ENCODE peak calls at places on chromosomes 12 and 14, in four cellular contexts. X is progenitor cell of endocrine pancreas; C is stomach; J is CD8-positive, alpha-beta T cell. D is an unnamed sample.

GRCh38 chr12:46771268-46771837 is 54.4 kb downstream of the SLC38A4 start:
- DNase-seq in X (no peak), C (no peak), J (no peak), D (peak)

GRCh38 chr12:22687677-22688076 is 62.7 kb downstream of the ETNK1 start:
- DNase-seq in X (no peak), C (no peak), J (no peak), D (peak)

GRCh38 chr12:99809921-99810320 is 162.4 kb downstream of the GARIN6 start:
- DNase-seq in X (no peak), C (no peak), J (no peak), D (no peak)

GRCh38 chr14:37246427-37246829 is 48.7 kb downstream of the MIPOL1 start:
- DNase-seq in X (no peak), C (no peak), J (no peak), D (peak)

GRCh38 chr12:46174919-46175318 is 93.9 kb downstream of the SLC38A1 start:
- DNase-seq in X (no peak), C (no peak), J (no peak), D (no peak)

GRCh38 chr14:99687284-99688209 is 3.4 kb downstream of the CYP46A1 start:
- DNase-seq in X (peak), C (no peak), J (peak), D (no peak)

GRCh38 chr12:52870361-52871290 is 21.8 kb upstream of the KRT78 start:
- DNase-seq in X (peak), C (peak), J (peak), D (peak)

GRCh38 chr12:122021193-122021821 is 377 bp upstream of the BCL7A start:
- DNase-seq in X (peak), C (no peak), J (no peak), D (no peak)

GRCh38 chr12:66823857-66824570 is 145.1 kb upstream of the GRIP1 start:
- DNase-seq in X (no peak), C (no peak), J (no peak), D (peak)

GRCh38 chr12:7155471-7156034 is 25.4 kb downstream of the CLSTN3 start:
- DNase-seq in X (no peak), C (no peak), J (no peak), D (no peak)

GRCh38 chr12:1469063-1469462 is 125.3 kb downstream of the FBXL14 start:
- DNase-seq in X (no peak), C (no peak), J (no peak), D (no peak)

DNA sequence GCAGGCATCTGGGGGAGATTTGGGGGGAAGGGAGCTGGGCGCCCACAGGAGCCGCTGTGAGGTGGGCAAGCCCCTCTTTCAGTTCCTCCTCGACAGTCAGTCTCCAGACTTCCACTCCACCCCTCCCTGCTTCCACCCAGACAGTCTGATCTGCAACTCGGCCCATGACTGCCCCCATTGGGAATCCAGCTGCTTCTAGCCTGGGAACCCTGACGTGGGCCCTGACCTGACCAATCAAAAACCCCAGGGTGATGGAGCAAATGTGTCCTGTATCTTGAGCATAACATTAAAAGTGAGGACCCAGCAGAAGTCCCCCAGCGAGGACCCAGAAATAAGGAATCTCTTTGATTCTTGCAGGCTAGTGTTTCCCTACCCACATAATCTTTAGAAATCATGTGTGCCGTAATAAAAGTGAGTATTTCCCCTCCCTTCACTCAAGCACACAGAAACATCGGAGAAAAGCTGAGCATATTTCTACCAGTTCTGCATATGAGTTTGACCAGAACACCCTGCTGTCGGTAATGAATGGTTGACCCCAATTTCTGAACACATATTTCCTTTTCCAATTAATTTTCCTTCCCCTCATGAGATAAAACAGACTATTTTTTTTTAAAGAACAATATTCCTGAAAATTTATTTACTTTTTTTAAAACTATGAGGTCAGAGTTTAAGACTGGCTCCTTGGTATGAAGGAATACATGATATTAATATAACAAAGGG is 6.4 kb downstream of the SSH1 start:
- DNase-seq in X (no peak), C (no peak), J (no peak), D (no peak)
- TF ChIP-seq CTCF in X (no peak), C (no peak), J (no peak), D (no peak)

DNA sequence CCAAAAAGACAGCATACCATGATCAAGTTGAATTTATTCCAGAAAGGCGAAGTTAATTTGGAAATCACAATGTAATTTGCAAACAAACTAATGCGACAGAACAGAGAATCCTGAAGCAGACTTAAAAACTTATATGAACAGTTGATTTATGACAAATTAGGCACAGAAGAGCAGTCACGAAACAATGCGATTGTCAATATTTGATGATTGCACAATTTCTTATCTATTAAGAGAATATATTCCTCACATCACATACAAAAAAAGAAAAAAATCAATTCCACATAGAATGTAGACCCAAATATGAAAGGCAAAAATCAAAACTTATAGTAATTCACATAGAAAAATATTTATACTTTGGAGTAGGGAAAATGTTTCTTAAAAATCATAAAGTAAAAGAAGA is 28.9 kb downstream of the COX16 start:
- DNase-seq in X (no peak), C (no peak), J (no peak), D (no peak)
- TF ChIP-seq CTCF in X (no peak), C (no peak), J (no peak), D (no peak)

DNA sequence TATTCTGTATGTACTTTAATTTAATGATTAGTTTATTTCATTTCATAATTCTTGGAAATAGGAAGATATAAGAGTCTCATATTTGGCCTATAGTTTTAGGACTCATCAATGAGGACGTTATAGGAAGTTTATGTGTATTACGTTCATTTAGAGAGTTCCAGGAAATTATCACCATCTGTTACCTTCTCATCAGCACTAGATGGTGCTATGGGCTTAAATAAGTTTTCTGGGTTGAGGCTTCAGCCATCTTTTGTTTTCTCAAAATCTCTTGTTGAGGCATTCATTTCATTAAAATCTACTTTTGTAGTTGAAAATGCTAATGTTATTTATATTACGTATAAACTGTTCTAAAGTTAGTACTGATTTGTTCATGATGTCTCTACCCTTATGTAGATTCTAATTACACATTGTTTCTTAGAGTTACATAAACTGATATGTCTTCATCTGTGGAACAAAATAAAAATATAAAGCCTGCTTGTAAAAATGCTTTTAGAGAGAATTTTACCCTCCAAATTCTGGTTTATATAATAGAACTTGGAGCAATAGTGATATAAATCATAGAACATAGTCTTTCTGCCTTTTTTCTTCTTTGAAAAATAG is 89.2 kb downstream of the CFAP54 start:
- DNase-seq in X (no peak), C (no peak), J (no peak), D (peak)
- TF ChIP-seq CTCF in X (peak), C (no peak), J (peak), D (peak)

GRCh38 chr12:58803893-58804292 is 116.4 kb downstream of the LRIG3 start:
- DNase-seq in X (no peak), C (no peak), J (no peak), D (peak)

GRCh38 chr12:58801986-58802385 is 118.3 kb downstream of the LRIG3 start:
- DNase-seq in X (no peak), C (no peak), J (no peak), D (no peak)

GRCh38 chr12:58809064-58809607 is 111.2 kb downstream of the LRIG3 start:
- DNase-seq in X (no peak), C (no peak), J (no peak), D (peak)

DNA sequence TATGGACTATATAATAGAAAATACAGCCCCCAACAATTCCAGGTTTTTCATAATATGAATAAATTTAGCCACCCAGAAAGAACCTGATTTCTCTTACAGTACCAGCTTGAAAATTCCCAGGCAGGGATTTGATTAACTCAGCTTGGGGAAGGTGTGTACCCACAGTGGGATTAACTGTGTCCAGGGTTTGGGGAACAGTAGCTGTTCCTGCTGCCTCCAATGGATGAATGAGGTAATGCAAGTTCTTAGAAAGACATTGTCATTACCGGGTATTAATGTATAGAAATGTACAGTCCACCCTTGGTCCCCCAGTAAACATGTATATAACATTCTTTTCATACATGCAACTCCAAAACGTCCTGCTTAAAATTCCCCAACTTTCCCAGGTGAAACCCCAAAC is 115.6 kb downstream of the LRIG3 start:
- DNase-seq in X (no peak), C (no peak), J (no peak), D (peak)
- TF ChIP-seq CTCF in X (peak), C (no peak), J (no peak), D (peak)

DNA sequence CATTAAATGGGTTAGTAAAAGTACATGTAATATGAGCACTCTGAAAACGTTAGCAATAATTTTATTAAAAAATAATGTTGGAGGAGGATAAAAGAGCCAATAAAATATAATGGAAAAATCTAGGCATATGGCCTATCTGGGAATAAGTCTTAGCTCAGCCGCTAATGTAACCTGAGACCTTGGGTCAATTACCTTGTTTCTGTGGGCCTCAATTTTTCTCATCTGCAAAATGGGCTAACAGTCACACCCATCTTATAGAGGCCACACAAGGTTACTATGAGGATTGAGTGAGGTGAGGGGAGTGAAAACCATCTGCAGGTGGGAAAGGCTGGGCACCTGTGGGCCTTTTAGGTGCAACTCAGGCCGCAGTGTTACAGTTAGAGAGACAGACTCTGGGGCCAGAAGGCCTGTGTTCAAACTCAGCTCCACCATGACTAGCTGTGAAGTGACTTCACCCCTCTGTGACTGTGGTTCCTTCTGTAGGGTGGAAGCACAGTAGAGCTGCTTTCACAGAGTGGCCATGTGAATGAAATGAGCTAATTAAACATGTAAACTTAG is 25.1 kb downstream of the RBM19 start:
- DNase-seq in X (no peak), C (no peak), J (no peak), D (no peak)
- TF ChIP-seq CTCF in X (no peak), C (no peak), J (no peak), D (no peak)

GRCh38 chr14:23351681-23352505 is 794 bp downstream of the SLC22A17 start:
- DNase-seq in X (no peak), C (no peak), J (no peak), D (no peak)

GRCh38 chr14:23353433-23353780 is 720 bp upstream of the SLC22A17 start:
- DNase-seq in X (no peak), C (no peak), J (no peak), D (no peak)

GRCh38 chr14:23356036-23356435 is 3.3 kb upstream of the SLC22A17 start:
- DNase-seq in X (no peak), C (no peak), J (no peak), D (no peak)

GRCh38 chr14:23354990-23355389 is 2.3 kb upstream of the SLC22A17 start:
- DNase-seq in X (no peak), C (no peak), J (no peak), D (no peak)

GRCh38 chr14:23352506-23353432 is at the start of gene SLC22A17:
- DNase-seq in X (peak), C (peak), J (peak), D (peak)
- TF ChIP-seq CTCF in X (no peak), C (no peak), J (no peak), D (peak)

GRCh38 chr12:113655919-113656318 is 184.2 kb upstream of the LHX5 start:
- DNase-seq in X (no peak), C (no peak), J (no peak), D (no peak)
- TF ChIP-seq CTCF in X (no peak), C (no peak), J (no peak), D (no peak)

GRCh38 chr12:132955933-132956725 is at the start of gene ZNF605:
- DNase-seq in X (peak), C (peak), J (peak), D (peak)
- TF ChIP-seq CTCF in X (no peak), C (no peak), J (no peak), D (no peak)

GRCh38 chr12:75622492-75622891 is 111.1 kb upstream of the KRR1 start:
- DNase-seq in X (no peak), C (no peak), J (no peak), D (no peak)

GRCh38 chr12:75628916-75629315 is 117.5 kb upstream of the KRR1 start:
- DNase-seq in X (no peak), C (peak), J (no peak), D (no peak)

GRCh38 chr12:75628511-75628910 is 117.1 kb upstream of the KRR1 start:
- DNase-seq in X (no peak), C (no peak), J (no peak), D (no peak)

DNA sequence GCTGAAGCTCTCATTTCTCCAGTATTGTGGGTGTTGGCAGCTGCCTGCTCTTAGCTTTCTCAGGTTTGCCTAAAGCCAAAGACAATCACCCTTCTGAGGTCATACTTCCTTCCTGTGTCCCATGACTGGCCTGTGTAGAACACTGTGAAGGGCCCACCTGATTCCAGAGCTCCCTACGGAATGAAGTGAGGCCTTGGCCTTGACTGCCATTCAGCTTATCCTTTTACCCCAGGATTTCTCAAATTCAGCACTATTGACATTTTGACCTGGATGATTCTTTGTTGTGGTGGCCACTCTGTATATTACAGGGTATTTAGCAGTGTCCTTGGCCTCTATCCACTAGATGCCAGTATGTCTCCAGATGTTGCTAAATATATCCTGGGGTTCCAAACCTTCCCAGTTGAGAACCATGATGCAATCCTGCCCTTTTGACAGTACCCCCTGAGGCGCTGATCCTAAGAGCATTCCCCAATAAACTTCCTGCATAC is 112.3 kb upstream of the KRR1 start:
- DNase-seq in X (no peak), C (no peak), J (no peak), D (peak)
- TF ChIP-seq CTCF in X (no peak), C (no peak), J (no peak), D (peak)

GRCh38 chr14:75559451-75560187 is 18.8 kb upstream of the FLVCR2 start:
- DNase-seq in X (no peak), C (peak), J (no peak), D (peak)

GRCh38 chr14:75558440-75558839 is 20.0 kb upstream of the FLVCR2 start:
- DNase-seq in X (no peak), C (no peak), J (no peak), D (no peak)

GRCh38 chr14:75561013-75561432 is 17.4 kb upstream of the FLVCR2 start:
- DNase-seq in X (peak), C (peak), J (peak), D (peak)

GRCh38 chr14:75562048-75562447 is 16.4 kb upstream of the FLVCR2 start:
- DNase-seq in X (no peak), C (no peak), J (no peak), D (peak)

GRCh38 chr14:75559045-75559444 is 19.4 kb upstream of the FLVCR2 start:
- DNase-seq in X (no peak), C (no peak), J (no peak), D (no peak)
- TF ChIP-seq CTCF in X (no peak), C (no peak), J (no peak), D (no peak)

D was measured in foreskin fibroblast.